ENCODE peak calls at places on chromosomes 1 and 21, in four cellular contexts. B is IMR-90, J is GM12878, H is K562. C is an unnamed sample.

GRCh38 chr1:228902781-228903572 is 167.7 kb downstream of the RHOU start:
- DNase-seq in B (peak), H (no peak), J (no peak), C (peak)

GRCh38 chr1:58620259-58620658 is 43.2 kb upstream of the TACSTD2 start:
- DNase-seq in H (no peak), J (no peak), B (no peak), C (no peak)

GRCh38 chr1:103107696-103108524 is at the start of gene COL11A1:
- DNase-seq in H (no peak), B (no peak), J (no peak), C (no peak)

GRCh38 chr1:115669002-115669673 is 27.4 kb downstream of the VANGL1 start:
- DNase-seq in H (peak), B (peak), J (no peak), C (peak)

GRCh38 chr1:48776400-48777218 is at the start of gene BEND5:
- DNase-seq in B (peak), H (no peak), J (no peak), C (no peak)

GRCh38 chr1:57067863-57068262 is 102.0 kb upstream of the C8B start:
- DNase-seq in H (no peak), B (no peak), J (no peak), C (no peak)

GRCh38 chr1:163169553-163169952 is 33.2 kb downstream of the RGS5 start:
- DNase-seq in B (no peak), J (no peak), H (no peak), C (no peak)

GRCh38 chr1:181777812-181778211 is 283.7 kb downstream of the ZNF648 start:
- DNase-seq in H (no peak), J (no peak), B (no peak), C (no peak)

GRCh38 chr1:94283462-94283861 is 46.1 kb upstream of the ARHGAP29 start:
- DNase-seq in B (no peak), H (no peak), J (no peak), C (no peak)

GRCh38 chr1:4702927-4703326 is 48.5 kb downstream of the AJAP1 start:
- DNase-seq in B (no peak), J (no peak), H (no peak), C (no peak)

GRCh38 chr1:172720325-172720724 is 61.4 kb downstream of the FASLG start:
- DNase-seq in J (no peak), H (no peak), B (no peak), C (no peak)

GRCh38 chr21:42524341-42525227 is 10.9 kb downstream of the SLC37A1 start:
- DNase-seq in B (peak), H (no peak), J (peak), C (no peak)

GRCh38 chr1:5914676-5915285 is 77.4 kb downstream of the NPHP4 start:
- DNase-seq in B (no peak), J (no peak), H (no peak), C (no peak)

GRCh38 chr1:216458807-216459206 is 35.6 kb upstream of the USH2A start:
- DNase-seq in H (no peak), B (no peak), J (no peak), C (no peak)

GRCh38 chr1:212526111-212526491 is 82.5 kb upstream of the ATF3 start:
- DNase-seq in B (no peak), J (no peak), H (no peak), C (no peak)

GRCh38 chr1:61013189-61013952 is 69.0 kb upstream of the NFIA start:
- DNase-seq in H (peak), J (no peak), B (no peak), C (no peak)

GRCh38 chr21:46084709-46085108 is 13.2 kb upstream of the COL6A2 start:
- DNase-seq in H (no peak), B (no peak), J (no peak), C (no peak)

GRCh38 chr1:67952071-67952470 is 98.4 kb downstream of the DIRAS3 start:
- DNase-seq in H (no peak), J (no peak), B (peak), C (peak)

GRCh38 chr1:216389774-216390173 is 33.5 kb downstream of the USH2A start:
- DNase-seq in H (no peak), J (no peak), B (no peak), C (no peak)

GRCh38 chr1:101080859-101081258 is 55.3 kb upstream of the DPH5 start:
- DNase-seq in H (no peak), B (no peak), J (no peak), C (no peak)

GRCh38 chr1:77874804-77875445 is 13.5 kb upstream of the NEXN start:
- DNase-seq in J (no peak), H (no peak), B (peak), C (no peak)

DNA sequence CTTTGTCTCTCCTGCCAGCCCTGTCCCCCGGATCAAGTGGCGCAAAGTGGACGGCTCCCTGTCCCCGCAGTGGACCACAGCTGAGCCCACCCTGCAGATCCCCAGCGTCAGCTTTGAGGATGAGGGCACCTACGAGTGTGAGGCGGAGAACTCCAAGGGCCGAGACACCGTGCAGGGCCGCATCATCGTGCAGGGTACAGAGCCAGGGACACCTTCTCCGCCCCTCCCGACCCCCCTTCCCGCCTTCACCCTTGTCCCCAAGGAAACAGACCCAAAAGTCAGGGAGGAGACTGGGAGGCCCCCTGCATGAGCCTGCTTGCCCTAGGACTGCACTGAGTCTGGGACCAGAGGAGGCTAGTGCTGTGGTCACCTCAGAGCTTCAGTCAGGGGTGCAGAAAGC is 18.2 kb downstream of the CNTN2 start:
- DNase-seq in J (no peak), H (no peak), B (no peak), C (no peak)
- H2AFZ ChIP-seq in J (no peak), H (no peak), B (peak), C (no peak)

GRCh38 chr1:220879509-220880366 is 495 bp downstream of the HLX start:
- DNase-seq in B (peak), H (peak), J (no peak), C (peak)
- TF ChIP-seq FOS in B (no peak), H (no peak), J (no peak), C (no peak)

GRCh38 chr1:192826791-192827477 is 18.1 kb downstream of the RGS2 start:
- DNase-seq in B (no peak), H (no peak), J (no peak), C (peak)
- H2AFZ ChIP-seq in B (no peak), H (no peak), J (no peak), C (no peak)

DNA sequence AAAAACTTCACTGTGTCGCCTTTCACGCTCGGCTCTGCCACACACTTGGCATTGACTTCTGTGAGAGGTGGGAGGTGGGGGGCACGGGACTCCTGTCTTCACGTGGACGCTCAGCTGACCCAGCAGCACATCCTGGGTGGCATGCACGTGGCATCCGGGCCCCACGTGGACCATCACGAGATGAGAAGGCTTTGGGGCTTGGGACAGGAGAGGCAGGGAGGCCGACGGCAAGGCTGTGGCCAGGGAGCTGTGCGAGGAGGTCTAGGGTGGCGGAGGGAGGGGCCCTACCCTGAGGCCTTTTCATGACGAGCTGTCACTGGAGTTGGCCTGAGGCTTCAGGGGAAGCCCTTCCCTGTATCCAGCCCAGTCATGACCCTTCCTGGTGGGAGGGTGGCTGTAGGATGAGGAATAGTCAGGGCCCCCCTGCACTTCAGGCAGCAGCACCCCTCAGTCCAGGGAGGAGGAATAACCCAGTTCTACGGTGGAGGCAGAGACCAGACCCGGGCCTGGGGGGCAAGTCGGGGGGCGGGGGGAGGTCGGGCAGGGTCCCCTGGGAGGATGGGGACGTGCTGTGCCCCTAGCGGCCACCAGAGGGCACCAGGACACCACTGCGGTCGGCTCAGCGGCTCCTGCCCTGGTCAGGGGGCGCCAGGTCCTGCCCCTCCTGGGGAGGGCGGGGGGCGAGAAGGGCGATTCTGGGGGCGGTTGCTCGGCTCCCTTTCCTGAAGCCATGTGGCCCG is 2.0 kb upstream of the PERM1 start:
- DNase-seq in B (no peak), H (peak), J (no peak), C (no peak)
- TF ChIP-seq FOS in B (no peak), H (no peak), J (no peak), C (no peak)

GRCh38 chr1:113392541-113392940 is 2.2 kb downstream of the MAGI3 start:
- DNase-seq in H (no peak), J (no peak), B (no peak), C (no peak)

GRCh38 chr1:113391643-113392271 is 1.4 kb downstream of the MAGI3 start:
- DNase-seq in B (no peak), H (no peak), J (no peak), C (peak)

GRCh38 chr1:113389356-113389952 is 861 bp upstream of the MAGI3 start:
- DNase-seq in B (no peak), H (no peak), J (no peak), C (no peak)

GRCh38 chr1:113389953-113390834 is at the start of gene MAGI3:
- DNase-seq in B (peak), H (peak), J (peak), C (peak)

GRCh38 chr1:113390871-113391642 is 742 bp downstream of the MAGI3 start:
- DNase-seq in J (no peak), B (no peak), H (peak), C (peak)
- H2AFZ ChIP-seq in J (peak), B (peak), H (peak), C (peak)